ENCODE peak calls at places on chromosome 1, in six cellular contexts. R is stimulated activated CD4-positive, alpha-beta T cell treated with anti-CD3 and anti-CD28 coated beads, TNF-alpha, amount 100 ng/mL, for 4 hours; J is GM18507; U is psoas muscle; N is activated effector memory CD4-positive, alpha-beta T cell treated with Interleukin-2 at 50 U/mL for 16 hours; Z is HepG2. P is an unnamed sample.

GRCh38 chr1:24536391-24536840 is 19.5 kb upstream of the NCMAP start:
- DNase-seq in R (peak), J (no peak), U (no peak), N (peak), Z (peak), P (no peak)

GRCh38 chr1:10057305-10057704 is 24.5 kb downstream of the UBE4B start:
- DNase-seq in R (no peak), J (no peak), U (no peak), N (no peak), Z (no peak), P (no peak)

GRCh38 chr1:44588551-44588950 is 85.7 kb downstream of the TMEM53 start:
- DNase-seq in R (no peak), J (no peak), U (no peak), N (no peak), Z (no peak), P (no peak)

GRCh38 chr1:230794431-230794830 is 47.2 kb downstream of the CAPN9 start:
- DNase-seq in R (no peak), J (no peak), U (no peak), N (no peak), Z (no peak), P (no peak)

GRCh38 chr1:203084588-203085527 is 954 bp downstream of the MYOG start:
- DNase-seq in R (no peak), J (no peak), U (peak), N (no peak), Z (peak), P (no peak)

GRCh38 chr1:162678439-162678838 is 46.2 kb downstream of the DDR2 start:
- DNase-seq in R (no peak), J (no peak), U (no peak), N (no peak), Z (peak), P (no peak)

GRCh38 chr1:46131093-46131492 is 1.3 kb downstream of the PIK3R3 start:
- DNase-seq in R (no peak), J (no peak), U (no peak), N (no peak), Z (no peak), P (no peak)

GRCh38 chr1:204141131-204141530 is 10.7 kb downstream of the ETNK2 start:
- DNase-seq in R (no peak), J (no peak), U (no peak), N (no peak), Z (no peak), P (no peak)

GRCh38 chr1:16145988-16146887 is 9.6 kb downstream of the EPHA2 start:
- DNase-seq in R (no peak), J (no peak), U (peak), N (no peak), Z (peak), P (no peak)

GRCh38 chr1:225652726-225653462 is at the start of gene ENAH:
- DNase-seq in R (peak), J (peak), U (peak), N (peak), Z (peak), P (peak)

GRCh38 chr1:18739956-18740355 is 109.3 kb downstream of the PAX7 start:
- DNase-seq in R (no peak), J (no peak), U (no peak), N (no peak), Z (no peak), P (no peak)

GRCh38 chr1:228370941-228371740 is 35.5 kb downstream of the TRIM11 start:
- DNase-seq in R (no peak), J (no peak), U (peak), N (no peak), Z (no peak), P (no peak)

GRCh38 chr1:6581561-6582305 is 1.9 kb downstream of the ZBTB48 start:
- DNase-seq in R (no peak), J (no peak), U (no peak), N (no peak), Z (no peak), P (no peak)

GRCh38 chr1:46303872-46304326 is 401 bp downstream of the UQCRH start:
- DNase-seq in R (no peak), J (no peak), U (no peak), N (no peak), Z (no peak), P (no peak)

GRCh38 chr1:203280061-203280460 is 25.3 kb upstream of the BTG2 start:
- DNase-seq in R (no peak), J (no peak), U (no peak), N (no peak), Z (no peak), P (no peak)

GRCh38 chr1:41913025-41913424 is 5.7 kb downstream of the HIVEP3 start:
- DNase-seq in R (no peak), J (no peak), U (no peak), N (no peak), Z (no peak), P (peak)

GRCh38 chr1:212629450-212630158 is 21.0 kb downstream of the ATF3 start:
- DNase-seq in R (no peak), J (no peak), U (no peak), N (no peak), Z (no peak), P (no peak)

GRCh38 chr1:33410091-33410701 is 20.7 kb downstream of the PHC2 start:
- DNase-seq in R (no peak), J (no peak), U (no peak), N (no peak), Z (no peak), P (peak)

GRCh38 chr1:15803380-15803779 is 4.1 kb downstream of the UQCRHL start:
- DNase-seq in R (no peak), J (no peak), U (no peak), N (no peak), Z (peak), P (no peak)

GRCh38 chr1:46457178-46457577 is 32.5 kb upstream of the DMBX1 start:
- DNase-seq in R (no peak), J (no peak), U (no peak), N (no peak), Z (no peak), P (no peak)

GRCh38 chr1:114368560-114369255 is 142.3 kb downstream of the TRIM33 start:
- DNase-seq in R (no peak), J (no peak), U (no peak), N (no peak), Z (no peak), P (no peak)

GRCh38 chr1:206738370-206739366 is 31.9 kb upstream of the IL19 start:
- DNase-seq in R (no peak), J (no peak), U (no peak), N (no peak), Z (peak), P (no peak)

GRCh38 chr1:183234660-183235476 is 48.8 kb downstream of the LAMC2 start:
- DNase-seq in R (no peak), J (no peak), U (peak), N (no peak), Z (peak), P (peak)

GRCh38 chr1:31501505-31501904 is 74.8 kb upstream of the TINAGL1 start:
- DNase-seq in R (no peak), J (no peak), U (no peak), N (no peak), Z (no peak), P (no peak)

GRCh38 chr1:30513396-30514136 is 209.8 kb downstream of the MATN1 start:
- DNase-seq in R (no peak), J (no peak), U (no peak), N (no peak), Z (no peak), P (no peak)

GRCh38 chr1:36612881-36613280 is 130.2 kb upstream of the CSF3R start:
- DNase-seq in R (no peak), J (no peak), U (no peak), N (no peak), Z (no peak), P (no peak)

GRCh38 chr1:200550367-200550766 is 70.2 kb downstream of the KIF14 start:
- DNase-seq in R (no peak), J (no peak), U (no peak), N (no peak), Z (no peak), P (no peak)

GRCh38 chr1:20530261-20530660 is 22.1 kb upstream of the FAM43B start:
- DNase-seq in R (no peak), J (no peak), U (no peak), N (no peak), Z (no peak), P (no peak)

GRCh38 chr1:27527857-27528700 is 38.1 kb upstream of the WASF2 start:
- DNase-seq in R (peak), J (peak), U (no peak), N (peak), Z (no peak), P (no peak)

GRCh38 chr1:9294910-9295636 is 2.4 kb downstream of the SPSB1 start:
- DNase-seq in R (no peak), J (no peak), U (peak), N (no peak), Z (no peak), P (no peak)

GRCh38 chr1:205472737-205473565 is 17.1 kb upstream of the BLACAT1 start:
- DNase-seq in R (no peak), J (no peak), U (no peak), N (no peak), Z (no peak), P (no peak)

GRCh38 chr1:32878183-32878582 is 7.5 kb upstream of the FNDC5 start:
- DNase-seq in R (no peak), J (no peak), U (no peak), N (no peak), Z (no peak), P (no peak)

GRCh38 chr1:62207187-62207586 is 12.5 kb downstream of the L1TD1 start:
- DNase-seq in R (no peak), J (no peak), U (no peak), N (no peak), Z (no peak), P (no peak)

GRCh38 chr1:39933956-39934941 is 20.7 kb upstream of the MFSD2A start:
- DNase-seq in R (no peak), J (no peak), U (peak), N (no peak), Z (peak), P (no peak)

GRCh38 chr1:245234217-245235120 is 79.7 kb downstream of the KIF26B start:
- DNase-seq in R (no peak), J (no peak), U (no peak), N (no peak), Z (no peak), P (no peak)

GRCh38 chr1:200751717-200752116 is 13.0 kb downstream of the CAMSAP2 start:
- DNase-seq in R (no peak), J (no peak), U (no peak), N (no peak), Z (no peak), P (no peak)

GRCh38 chr1:30900486-30900885 is 8.1 kb downstream of the SDC3 start:
- DNase-seq in R (no peak), J (no peak), U (no peak), N (no peak), Z (no peak), P (no peak)

GRCh38 chr1:39352881-39353280 is 138.6 kb upstream of the BMP8A start:
- DNase-seq in R (no peak), J (no peak), U (no peak), N (no peak), Z (no peak), P (no peak)

GRCh38 chr1:206050655-206051235 is 2.2 kb upstream of the RHEX start:
- DNase-seq in R (peak), J (peak), U (no peak), N (peak), Z (no peak), P (no peak)

GRCh38 chr1:184801503-184801902 is 46.8 kb upstream of the EDEM3 start:
- DNase-seq in R (no peak), J (no peak), U (peak), N (no peak), Z (no peak), P (no peak)

P was measured in NCI-H1048.